ENCODE peak calls at places on chromosomes 7 and 10, in four cellular contexts. M is HepG2, Q is A549, Z is K562. B is an unnamed sample.

GRCh38 chr10:57657164-57657765 is 610.4 kb downstream of the IPMK start:
- ATAC-seq in M (peak; percentile 93), Q (peak; percentile 81), Z (peak; percentile 72), B (no peak)

GRCh38 chr10:130621231-130621775 is 485.1 kb downstream of the GLRX3 start:
- ATAC-seq in M (no peak), Q (no peak), Z (no peak), B (no peak)

GRCh38 chr10:48365668-48366067 is 59.2 kb downstream of the MAPK8 start:
- ATAC-seq in M (no peak), Q (no peak), Z (no peak), B (no peak)

GRCh38 chr7:120273476-120273975 is 551 bp downstream of the KCND2 start:
- ATAC-seq in M (peak; percentile 82), Q (peak; percentile 48), Z (peak; percentile 26), B (peak; percentile 27)

GRCh38 chr7:94042381-94042780 is 38.2 kb upstream of the BET1 start:
- ATAC-seq in M (no peak), Q (no peak), Z (no peak), B (no peak)

GRCh38 chr10:129193148-129193547 is 273.9 kb upstream of the MGMT start:
- ATAC-seq in M (no peak), Q (no peak), Z (no peak), B (peak; percentile 62)

GRCh38 chr10:132400547-132401151 is 3.6 kb downstream of the PWWP2B start:
- ATAC-seq in M (no peak), Q (no peak), Z (no peak), B (no peak)

GRCh38 chr10:80407836-80408197 is 534 bp upstream of the PRXL2A start:
- ATAC-seq in M (peak; percentile 72), Q (peak; percentile 90), Z (no peak), B (peak; percentile 26)

GRCh38 chr7:95536656-95537311 is 51.0 kb downstream of the ASB4 start:
- ATAC-seq in M (no peak), Q (no peak), Z (no peak), B (no peak)

GRCh38 chr10:50992356-50992866 is 81.9 kb upstream of the PRKG1 start:
- ATAC-seq in M (peak; percentile 63), Q (no peak), Z (no peak), B (no peak)

GRCh38 chr7:145643981-145644380 is 472.6 kb upstream of the CNTNAP2 start:
- ATAC-seq in M (no peak), Q (no peak), Z (no peak), B (no peak)

GRCh38 chr10:44998146-44998631 is 2.5 kb upstream of the ZNF22 start:
- ATAC-seq in M (no peak), Q (no peak), Z (no peak), B (peak; percentile 9)

GRCh38 chr10:128013626-128014025 is 106.7 kb downstream of the PTPRE start:
- ATAC-seq in M (no peak), Q (no peak), Z (no peak), B (no peak)

GRCh38 chr10:11828682-11829284 is 5.6 kb downstream of the PROSER2 start:
- ATAC-seq in M (no peak), Q (no peak), Z (no peak), B (no peak)

GRCh38 chr10:89007129-89007893 is 16.7 kb downstream of the FAS start:
- ATAC-seq in M (no peak), Q (no peak), Z (no peak), B (no peak)

GRCh38 chr7:16130127-16131110 is 290.9 kb downstream of the CRPPA start:
- ATAC-seq in M (no peak), Q (no peak), Z (no peak), B (no peak)

GRCh38 chr10:129169115-129169514 is 297.9 kb upstream of the MGMT start:
- ATAC-seq in M (no peak), Q (no peak), Z (no peak), B (no peak)

GRCh38 chr10:122475130-122475529 is 13.8 kb downstream of the HTRA1 start:
- ATAC-seq in M (no peak), Q (no peak), Z (no peak), B (peak; percentile 75)

GRCh38 chr10:44864042-44864436 is 47.1 kb upstream of the TMEM72 start:
- ATAC-seq in M (no peak), Q (no peak), Z (no peak), B (no peak)

GRCh38 chr10:3749597-3750351 is 35.2 kb downstream of the KLF6 start:
- ATAC-seq in M (peak; percentile 32), Q (no peak), Z (no peak), B (peak; percentile 87)

GRCh38 chr10:99297033-99297432 is 32.1 kb upstream of the CNNM1 start:
- ATAC-seq in M (peak; percentile 99), Q (peak; percentile 76), Z (peak; percentile 63), B (no peak)

GRCh38 chr10:4606856-4607636 is 219.0 kb upstream of the AKR1E2 start:
- ATAC-seq in M (no peak), Q (no peak), Z (no peak), B (no peak)

GRCh38 chr10:52258791-52259427 is 55.2 kb upstream of the DKK1 start:
- ATAC-seq in M (no peak), Q (no peak), Z (no peak), B (no peak)

GRCh38 chr10:11483189-11484148 is 128.0 kb downstream of the USP6NL start:
- ATAC-seq in M (no peak), Q (no peak), Z (no peak), B (no peak)

GRCh38 chr7:37527109-37527508 is 78.4 kb upstream of the ELMO1 start:
- ATAC-seq in M (peak; percentile 63), Q (no peak), Z (no peak), B (no peak)

GRCh38 chr10:103086799-103087198 is 106.3 kb downstream of the NT5C2 start:
- ATAC-seq in M (no peak), Q (no peak), Z (no peak), B (no peak)

GRCh38 chr7:150715293-150715692 is 1.1 kb upstream of the GIMAP1 start:
- ATAC-seq in M (no peak), Q (no peak), Z (peak; percentile 56), B (no peak)

GRCh38 chr10:10663587-10663986 is 354.1 kb upstream of the CELF2 start:
- ATAC-seq in M (no peak), Q (no peak), Z (no peak), B (peak; percentile 40)

GRCh38 chr7:129952653-129953560 is at the start of gene UBE2H:
- ATAC-seq in M (peak; percentile 56), Q (peak; percentile 69), Z (peak; percentile 80), B (peak; percentile 89)
- TF ChIP-seq EP300 in M (no peak), Q (no peak), Z (no peak), B (no peak)

GRCh38 chr7:86629-87028 is 105.7 kb upstream of the FAM20C start:
- ATAC-seq in M (no peak), Q (no peak), Z (no peak), B (no peak)
- TF ChIP-seq POLR2A in M (no peak), Q (no peak), Z (no peak), B (no peak)

GRCh38 chr10:73968101-73968515 is 29.8 kb upstream of the VCL start:
- ATAC-seq in M (no peak), Q (no peak), Z (peak; percentile 43), B (no peak)
- H3K27ac ChIP-seq in M (no peak overlapping the region), Q (peak overlapping the region; percentile 94), Z (no peak overlapping the region), B (peak overlapping the region; percentile 99)

GRCh38 chr7:44184221-44184873 is 4.9 kb downstream of the GCK start:
- ATAC-seq in M (no peak), Q (peak; percentile 98), Z (no peak), B (no peak)
- TF ChIP-seq EP300 in M (no peak), Q (no peak), Z (no peak), B (no peak)

GRCh38 chr10:91164520-91165065 is 55.9 kb upstream of the PCGF5 start:
- ATAC-seq in M (no peak), Q (no peak), Z (no peak), B (no peak)

GRCh38 chr10:91162050-91162494 is 58.4 kb upstream of the PCGF5 start:
- ATAC-seq in M (peak; percentile 22), Q (peak; percentile 16), Z (peak; percentile 22), B (peak; percentile 24)

GRCh38 chr10:91163269-91163708 is 57.2 kb upstream of the PCGF5 start:
- ATAC-seq in M (peak; percentile 75), Q (peak; percentile 53), Z (peak; percentile 75), B (peak; percentile 63)

GRCh38 chr10:91163709-91164474 is 56.6 kb upstream of the PCGF5 start:
- ATAC-seq in M (peak; percentile 79), Q (peak; percentile 68), Z (peak; percentile 74), B (peak; percentile 67)

GRCh38 chr10:91162495-91163268 is 57.8 kb upstream of the PCGF5 start:
- ATAC-seq in M (peak; percentile 74), Q (peak; percentile 72), Z (peak; percentile 67), B (peak; percentile 85)
- TF ChIP-seq POLR2A in M (peak; percentile 27), Q (peak; percentile 36), Z (no peak), B (peak; percentile 77)

GRCh38 chr10:95831515-95831914 is 75.6 kb downstream of the ENTPD1 start:
- ATAC-seq in M (no peak), Q (no peak), Z (no peak), B (no peak)

GRCh38 chr10:95831076-95831475 is 75.1 kb downstream of the ENTPD1 start:
- ATAC-seq in M (no peak), Q (no peak), Z (no peak), B (no peak)

GRCh38 chr10:95834375-95834774 is 73.4 kb upstream of the CC2D2B start:
- ATAC-seq in M (no peak), Q (no peak), Z (no peak), B (no peak)

GRCh38 chr10:95832216-95833037 is 75.3 kb upstream of the CC2D2B start:
- ATAC-seq in M (no peak), Q (no peak), Z (no peak), B (peak; percentile 36)

DNA sequence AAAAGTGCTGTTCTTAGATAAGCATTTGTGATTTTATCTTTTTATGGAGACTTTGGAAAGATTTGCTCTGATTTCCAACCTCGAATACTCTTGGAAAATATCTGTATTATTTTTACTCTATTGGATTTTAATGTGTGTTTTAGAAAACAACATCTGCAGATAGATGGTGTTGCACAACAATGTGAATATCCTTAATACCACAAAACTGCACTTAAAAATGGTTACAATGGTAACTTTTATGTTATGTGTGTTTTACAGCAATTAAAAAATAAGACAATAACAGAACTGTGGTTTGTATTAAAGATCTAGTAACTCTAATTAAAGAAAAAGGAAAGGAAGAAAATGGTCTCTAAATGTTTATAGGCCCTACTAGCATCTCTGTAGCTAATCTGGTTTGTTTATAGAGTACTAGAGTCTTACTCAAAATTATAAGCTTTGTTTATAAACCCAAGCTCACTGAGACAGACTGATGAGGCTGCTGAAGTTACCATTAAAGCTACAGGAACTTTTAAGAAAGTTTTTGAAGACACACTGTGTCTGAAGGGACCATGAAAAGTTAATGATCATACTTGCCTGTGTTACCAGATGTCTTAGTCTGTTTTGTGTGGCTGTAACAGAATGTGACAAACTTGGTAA is 74.6 kb upstream of the CC2D2B start:
- ATAC-seq in M (no peak), Q (no peak), Z (no peak), B (no peak)
- H3K27ac ChIP-seq in M (no peak overlapping the region), Q (no peak overlapping the region), Z (no peak overlapping the region), B (peak overlapping the region; percentile 62)